ENCODE peak calls at places on chromosomes 11 and 22, in ten cellular contexts. M is HFFc6; G is RKO; Q is activated naive CD8-positive, alpha-beta T cell treated with anti-CD3 and anti-CD28 coated beads for 36 hours; F is caudate nucleus; I is effector CD4-positive, alpha-beta T cell; B is posterior vena cava; L is naive B cell; Y is aorta; O is amygdala. W is an unnamed sample.
A peak's percentile ranks its signal among the peaks of the same experiment; 100 is the strongest.

GRCh38 chr11:55401011-55401410 is 33.2 kb downstream of the OR4A15 start:
- DNase-seq in O (no peak), Y (no peak), F (no peak), G (no peak), L (no peak), Q (no peak), B (no peak), M (no peak), I (no peak), W (no peak)

GRCh38 chr22:30245985-30246901 is at the start of gene LIF:
- DNase-seq in L (peak; percentile 23), Y (no peak), F (no peak), M (peak; percentile 52), I (peak; percentile 41), O (no peak), G (peak; percentile 90), B (no peak), Q (peak; percentile 79), W (peak; percentile 52)

GRCh38 chr22:47558828-47559700 is 796.6 kb downstream of the TBC1D22A start:
- DNase-seq in O (no peak), M (no peak), Y (no peak), L (no peak), B (no peak), F (no peak), G (no peak), Q (no peak), I (no peak), W (no peak)

GRCh38 chr11:73047773-73048371 is 94.2 kb downstream of the FCHSD2 start:
- DNase-seq in F (no peak), M (no peak), B (no peak), L (peak; percentile 77), Q (no peak), G (no peak), Y (no peak), I (no peak), O (no peak), W (no peak)

GRCh38 chr11:106996691-106997090 is 21.6 kb downstream of the GUCY1A2 start:
- DNase-seq in B (no peak), Y (no peak), G (no peak), Q (no peak), L (no peak), O (no peak), M (no peak), I (no peak), F (no peak), W (no peak)

GRCh38 chr11:1119282-1120146 is 38.2 kb upstream of the MUC5AC start:
- DNase-seq in B (peak; percentile 75), Q (no peak), L (no peak), G (no peak), I (no peak), O (no peak), F (no peak), Y (no peak), M (no peak), W (no peak)

GRCh38 chr11:105718641-105719040 is 108.8 kb downstream of the GRIA4 start:
- DNase-seq in I (no peak), L (no peak), G (no peak), F (no peak), O (no peak), Y (no peak), Q (no peak), B (no peak), M (no peak), W (no peak)

GRCh38 chr11:128871165-128871564 is 4.1 kb upstream of the KCNJ1 start:
- DNase-seq in Q (no peak), G (no peak), O (no peak), M (no peak), F (no peak), I (no peak), L (no peak), B (no peak), Y (no peak), W (no peak)

GRCh38 chr11:17968206-17968605 is 44.6 kb downstream of the SERGEF start:
- DNase-seq in F (no peak), O (no peak), G (no peak), M (no peak), I (no peak), Y (no peak), L (no peak), B (no peak), Q (no peak), W (no peak)

GRCh38 chr22:32030508-32031247 is 12.4 kb upstream of the SLC5A1 start:
- DNase-seq in O (no peak), L (no peak), B (no peak), G (no peak), F (no peak), Q (no peak), M (no peak), I (no peak), Y (no peak), W (no peak)

GRCh38 chr11:121656333-121657090 is 203.7 kb upstream of the SORL1-AS1 start:
- DNase-seq in L (no peak), Y (no peak), F (no peak), G (no peak), I (no peak), B (no peak), Q (no peak), M (no peak), O (no peak), W (no peak)

GRCh38 chr11:123093686-123094085 is 31.8 kb upstream of the HSPA8 start:
- DNase-seq in I (no peak), M (no peak), F (no peak), O (no peak), B (no peak), Y (no peak), G (no peak), L (no peak), Q (no peak), W (no peak)

GRCh38 chr11:29612423-29612822 is 404.4 kb downstream of the KCNA4 start:
- DNase-seq in O (no peak), M (no peak), I (no peak), G (no peak), Y (no peak), L (no peak), B (no peak), F (no peak), Q (no peak), W (no peak)

GRCh38 chr22:35761037-35761436 is 43.4 kb downstream of the APOL5 start:
- DNase-seq in I (no peak), B (no peak), L (no peak), G (peak; percentile 43), Q (no peak), F (no peak), O (no peak), M (no peak), Y (no peak), W (no peak)

GRCh38 chr11:94934836-94935235 is 38.5 kb downstream of the CWC15 start:
- DNase-seq in Q (no peak), L (no peak), B (no peak), I (no peak), M (no peak), O (no peak), Y (no peak), F (no peak), G (no peak), W (no peak)

GRCh38 chr11:35723493-35724284 is 61.1 kb downstream of the TRIM44 start:
- DNase-seq in I (no peak), Q (no peak), B (no peak), F (no peak), G (peak; percentile 53), L (no peak), Y (no peak), M (no peak), O (no peak), W (no peak)

GRCh38 chr11:538431-539051 is 1.2 kb downstream of the LRRC56 start:
- DNase-seq in Q (no peak), G (no peak), B (no peak), F (no peak), I (no peak), L (no peak), O (no peak), Y (no peak), M (no peak), W (no peak)

GRCh38 chr11:2277933-2278523 is 7.6 kb upstream of the ASCL2 start:
- DNase-seq in I (no peak), G (no peak), Q (no peak), F (no peak), L (no peak), O (no peak), M (no peak), B (no peak), Y (no peak), W (no peak)

GRCh38 chr11:15258433-15259350 is 144.0 kb downstream of the INSC start:
- DNase-seq in G (peak; percentile 66), B (no peak), Y (no peak), M (no peak), I (no peak), L (no peak), O (no peak), F (no peak), Q (no peak), W (no peak)

GRCh38 chr11:47928426-47928825 is 51.9 kb upstream of the PTPRJ start:
- DNase-seq in I (no peak), L (no peak), B (no peak), O (no peak), G (no peak), F (no peak), M (no peak), Q (no peak), Y (no peak), W (no peak)

GRCh38 chr22:38305481-38306448 is 11.5 kb downstream of the CSNK1E start:
- DNase-seq in B (no peak), O (no peak), I (peak; percentile 28), Y (no peak), Q (peak; percentile 33), L (peak; percentile 27), F (no peak), G (no peak), M (no peak), W (no peak)

GRCh38 chr22:39568278-39568981 is 2.1 kb upstream of the CACNA1I start:
- DNase-seq in F (no peak), L (no peak), G (no peak), Y (no peak), B (no peak), M (no peak), Q (no peak), I (no peak), O (no peak), W (no peak)

GRCh38 chr22:47333625-47334024 is 571.2 kb downstream of the TBC1D22A start:
- DNase-seq in L (no peak), B (no peak), M (peak; percentile 13), Q (no peak), I (no peak), Y (no peak), O (no peak), F (no peak), G (peak; percentile 12), W (no peak)

GRCh38 chr11:10072142-10072541 is 221.9 kb downstream of the SBF2 start:
- DNase-seq in M (peak; percentile 9), G (no peak), Q (no peak), Y (no peak), L (no peak), I (no peak), B (no peak), F (no peak), O (no peak), W (no peak)

GRCh38 chr22:44111562-44112155 is 69.1 kb upstream of the PARVG start:
- DNase-seq in B (peak; percentile 16), Q (no peak), G (no peak), I (no peak), Y (no peak), F (no peak), L (no peak), O (no peak), M (no peak), W (no peak)

GRCh38 chr11:127965947-127966668 is 621.2 kb downstream of the ETS1 start:
- DNase-seq in Y (no peak), Q (no peak), L (no peak), F (no peak), I (no peak), M (no peak), G (no peak), O (no peak), B (no peak), W (no peak)

GRCh38 chr22:46147061-46147460 is 3.3 kb upstream of the PPARA start:
- DNase-seq in M (no peak), B (peak; percentile 58), F (no peak), I (no peak), O (no peak), Q (no peak), Y (no peak), L (no peak), G (no peak), W (no peak)